ENCODE peak calls at places on chromosomes 4 and X, in six cellular contexts. U is IMR-90, I is fibroblast of mammary gland, T is body of pancreas, Q is cardiac fibroblast, O is cardiac muscle cell. L is an unnamed sample.

GRCh38 chr4:54475546-54475945 is 182.2 kb upstream of the KIT start:
- DNase-seq in I (no peak), O (no peak), T (no peak), U (no peak), Q (no peak), L (no peak)

GRCh38 chrX:153970398-153971123 is 1.1 kb downstream of the HCFC1 start:
- DNase-seq in Q (peak), U (peak), T (no peak), I (peak), O (peak), L (peak)

GRCh38 chrX:48035891-48036290 is 29.1 kb downstream of the SPACA5 start:
- DNase-seq in T (no peak), Q (peak), O (peak), U (no peak), I (no peak), L (no peak)

GRCh38 chr4:173046818-173047217 is 121.8 kb upstream of the GALNT7 start:
- DNase-seq in I (no peak), O (no peak), U (peak), T (no peak), Q (no peak), L (no peak)

GRCh38 chr4:129323630-129324029 is 227.7 kb downstream of the C4orf33 start:
- DNase-seq in O (no peak), I (no peak), Q (no peak), U (no peak), T (no peak), L (no peak)

GRCh38 chrX:123340691-123341090 is 156.6 kb downstream of the GRIA3 start:
- DNase-seq in U (no peak), Q (no peak), T (no peak), I (peak), O (no peak), L (no peak)

GRCh38 chrX:36462142-36462541 is 542.6 kb downstream of the CFAP47 start:
- DNase-seq in U (no peak), O (no peak), I (no peak), T (no peak), Q (no peak), L (no peak)

GRCh38 chr4:37967749-37968148 is 7.6 kb downstream of the PTTG2 start:
- DNase-seq in O (no peak), Q (no peak), T (no peak), U (peak), I (no peak), L (no peak)

GRCh38 chrX:49995021-49995731 is 72.8 kb downstream of the CLCN5 start:
- DNase-seq in T (no peak), U (peak), I (peak), O (peak), Q (peak), L (no peak)

GRCh38 chr4:2934077-2934812 is 29.0 kb downstream of the NOP14 start:
- DNase-seq in U (peak), Q (peak), I (peak), O (peak), T (peak), L (peak)

DNA sequence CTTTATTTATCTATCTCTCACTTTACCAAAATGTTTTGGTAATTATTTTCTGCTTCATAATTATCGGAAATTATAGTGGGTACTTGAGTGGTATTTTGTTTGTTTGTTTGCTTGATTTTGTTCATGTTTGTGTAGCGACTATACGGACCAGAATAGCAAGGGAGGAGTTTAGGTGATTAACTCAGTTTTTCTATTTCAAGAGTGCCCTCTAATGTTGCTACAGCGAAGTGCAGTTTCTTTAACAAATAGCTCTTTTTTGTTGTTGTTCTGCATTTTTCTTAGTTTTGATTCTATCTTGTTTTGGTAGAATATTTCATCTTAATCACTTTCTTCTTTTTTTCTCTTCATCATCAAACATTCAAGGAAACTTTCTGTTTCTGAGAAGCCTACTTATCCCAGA is 40.8 kb upstream of the QRFPR start:
- DNase-seq in Q (peak), I (peak), U (no peak), T (no peak), O (no peak), L (no peak)
- TF ChIP-seq CTCF in Q (peak), I (peak), U (no peak), T (no peak), O (peak), L (peak)

GRCh38 chr4:170248029-170248428 is 158.3 kb upstream of the AADAT start:
- DNase-seq in Q (no peak), T (no peak), I (peak), U (no peak), O (no peak), L (no peak)

GRCh38 chr4:170248576-170248975 is 158.8 kb upstream of the AADAT start:
- DNase-seq in O (no peak), U (no peak), I (peak), T (no peak), Q (no peak), L (no peak)

GRCh38 chr4:170242471-170242870 is 152.7 kb upstream of the AADAT start:
- DNase-seq in Q (no peak), U (no peak), O (no peak), I (no peak), T (no peak), L (no peak)

GRCh38 chr4:170247585-170247984 is 157.8 kb upstream of the AADAT start:
- DNase-seq in I (no peak), U (no peak), O (no peak), T (no peak), Q (no peak), L (no peak)

DNA sequence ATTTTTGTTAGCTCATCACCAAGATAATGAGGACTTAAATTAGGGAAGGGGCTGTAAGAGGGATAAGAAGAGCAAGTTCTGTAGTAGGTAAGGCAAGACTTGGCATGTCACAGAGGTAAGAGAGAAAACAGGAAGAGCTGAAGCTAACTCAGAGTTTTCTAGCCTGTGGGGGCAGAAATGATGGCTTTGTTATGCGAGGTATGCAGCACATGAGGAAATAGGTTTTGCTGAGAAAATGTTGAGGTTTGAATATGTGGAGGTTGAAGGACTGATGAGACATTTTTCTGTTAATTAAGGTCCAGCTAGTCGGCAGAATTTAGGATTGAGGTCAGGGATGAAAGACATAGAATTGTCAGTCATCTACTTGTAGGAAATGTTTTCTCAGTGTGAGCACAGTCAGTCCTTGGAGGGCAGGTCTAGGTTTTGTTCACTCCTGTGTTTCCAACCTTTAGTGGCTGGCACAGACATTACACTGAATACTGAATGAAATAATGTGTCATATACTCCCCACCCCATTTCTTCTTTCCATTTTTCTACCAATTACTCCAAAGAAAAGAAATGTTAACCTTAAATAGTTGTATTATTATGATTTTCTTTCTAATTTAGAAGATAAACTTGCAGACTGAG is 154.0 kb upstream of the AADAT start:
- DNase-seq in I (no peak), T (no peak), U (no peak), O (no peak), Q (no peak), L (no peak)
- TF ChIP-seq CTCF in I (no peak), T (no peak), U (no peak), O (no peak), Q (no peak), L (no peak)

GRCh38 chr4:153535735-153536494 is 69.8 kb downstream of the TMEM131L start:
- DNase-seq in I (no peak), T (no peak), O (no peak), U (peak), Q (peak), L (no peak)
- TF ChIP-seq CTCF in I (no peak), T (no peak), O (no peak), U (no peak), Q (no peak), L (no peak)

DNA sequence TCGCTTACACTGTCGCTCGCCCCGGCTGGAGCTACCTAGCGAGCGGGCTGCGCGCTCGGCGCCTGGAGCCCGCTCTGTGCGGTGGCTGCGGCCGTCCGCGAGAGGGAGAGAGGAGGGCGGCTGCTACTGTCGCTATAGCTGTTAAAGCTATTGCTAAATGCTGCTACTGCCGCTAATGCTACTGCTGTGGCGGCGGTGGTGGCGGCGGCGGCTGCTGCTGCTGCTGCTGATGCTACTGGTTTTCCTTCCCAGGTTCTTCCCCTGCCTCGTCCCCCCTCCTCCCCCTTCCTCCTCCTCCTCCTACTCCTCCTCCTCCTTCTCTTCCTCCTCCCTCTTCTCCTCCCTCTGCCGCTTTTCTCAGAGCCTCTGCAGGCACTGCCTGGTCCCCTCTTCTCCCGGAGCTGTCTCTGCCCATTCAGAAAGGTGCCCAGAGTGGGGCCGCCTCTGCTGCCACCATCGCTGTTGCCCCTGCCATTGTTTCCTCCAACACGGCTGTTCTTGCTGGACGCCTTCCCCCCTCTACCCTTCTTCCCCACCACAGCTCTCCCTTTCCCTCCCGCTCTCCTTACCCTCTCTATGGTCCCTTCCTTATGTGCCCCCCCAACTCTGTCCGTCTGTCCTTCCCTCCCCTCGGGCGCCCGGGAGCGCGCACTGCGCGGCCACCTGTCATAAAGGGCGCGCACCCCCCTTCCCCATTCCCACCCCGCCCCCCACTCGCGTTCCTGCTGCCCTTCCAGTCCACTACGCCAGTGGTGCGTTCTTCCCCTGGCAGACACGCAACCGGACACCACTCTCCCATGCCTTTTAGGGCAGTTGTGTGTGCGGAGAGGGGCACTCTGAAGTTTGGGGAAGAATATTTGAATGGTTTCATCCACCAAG is at the start of gene NEXMIF:
- DNase-seq in T (peak), O (peak), Q (peak), U (no peak), I (peak), L (peak)
- TF ChIP-seq CTCF in T (peak), O (peak), Q (peak), U (no peak), I (no peak), L (no peak)